ENCODE peak calls at places on chromosomes 4 and X, in ten cellular contexts. One of them, this sample, is unnamed.

GRCh38 chrX:19046343-19047215 is 62.7 kb upstream of the PHKA2 start:
- DNase-seq in left cardiac atrium: no peak
- DNase-seq in ELR: peak; percentile 57
- DNase-seq in naive thymus-derived CD4-positive, alpha-beta T cell: no peak
- DNase-seq in neuronal stem cell: no peak
- DNase-seq in fibroblast of mammary gland: peak; percentile 68
- DNase-seq in DMS153: no peak
- DNase-seq in H9: no peak
- DNase-seq in left kidney: no peak
- DNase-seq in activated T-helper 1 cell treated with anti-CD3 and anti-CD28 coated beads, Interleukin-2, amount 50 U/mL, for 16 hours: no peak
- DNase-seq in this sample: peak; percentile 18

GRCh38 chr4:183175631-183176232 is 76.7 kb downstream of the WWC2 start:
- DNase-seq in DMS153: no peak
- DNase-seq in activated T-helper 1 cell treated with anti-CD3 and anti-CD28 coated beads, Interleukin-2, amount 50 U/mL, for 16 hours: no peak
- DNase-seq in fibroblast of mammary gland: no peak
- DNase-seq in H9: no peak
- DNase-seq in left kidney: peak; percentile 57
- DNase-seq in ELR: peak; percentile 64
- DNase-seq in naive thymus-derived CD4-positive, alpha-beta T cell: no peak
- DNase-seq in left cardiac atrium: no peak
- DNase-seq in neuronal stem cell: no peak
- DNase-seq in this sample: no peak

GRCh38 chr4:100095729-100096595 is 94.3 kb downstream of the DDIT4L start:
- DNase-seq in neuronal stem cell: peak; percentile 31
- DNase-seq in DMS153: peak; percentile 71
- DNase-seq in naive thymus-derived CD4-positive, alpha-beta T cell: peak; percentile 40
- DNase-seq in fibroblast of mammary gland: peak; percentile 86
- DNase-seq in ELR: peak; percentile 82
- DNase-seq in left kidney: peak; percentile 80
- DNase-seq in left cardiac atrium: peak; percentile 78
- DNase-seq in H9: peak; percentile 73
- DNase-seq in activated T-helper 1 cell treated with anti-CD3 and anti-CD28 coated beads, Interleukin-2, amount 50 U/mL, for 16 hours: peak; percentile 13
- DNase-seq in this sample: peak; percentile 55

GRCh38 chrX:1600406-1601050 is 9.1 kb downstream of the AKAP17A start:
- DNase-seq in fibroblast of mammary gland: no peak
- DNase-seq in DMS153: no peak
- DNase-seq in activated T-helper 1 cell treated with anti-CD3 and anti-CD28 coated beads, Interleukin-2, amount 50 U/mL, for 16 hours: no peak
- DNase-seq in left kidney: no peak
- DNase-seq in left cardiac atrium: no peak
- DNase-seq in ELR: no peak
- DNase-seq in naive thymus-derived CD4-positive, alpha-beta T cell: no peak
- DNase-seq in H9: no peak
- DNase-seq in neuronal stem cell: no peak
- DNase-seq in this sample: no peak

GRCh38 chr4:56757270-56757746 is 64.2 kb downstream of the SPINK2 start:
- DNase-seq in neuronal stem cell: no peak
- DNase-seq in left kidney: peak; percentile 66
- DNase-seq in fibroblast of mammary gland: peak; percentile 87
- DNase-seq in activated T-helper 1 cell treated with anti-CD3 and anti-CD28 coated beads, Interleukin-2, amount 50 U/mL, for 16 hours: peak; percentile 5
- DNase-seq in naive thymus-derived CD4-positive, alpha-beta T cell: no peak
- DNase-seq in DMS153: no peak
- DNase-seq in ELR: peak; percentile 87
- DNase-seq in H9: no peak
- DNase-seq in left cardiac atrium: no peak
- DNase-seq in this sample: no peak

GRCh38 chr4:6402566-6403399 is 69.6 kb downstream of the PPP2R2C start:
- DNase-seq in left cardiac atrium: no peak
- DNase-seq in naive thymus-derived CD4-positive, alpha-beta T cell: no peak
- DNase-seq in fibroblast of mammary gland: no peak
- DNase-seq in activated T-helper 1 cell treated with anti-CD3 and anti-CD28 coated beads, Interleukin-2, amount 50 U/mL, for 16 hours: no peak
- DNase-seq in left kidney: peak; percentile 29
- DNase-seq in ELR: no peak
- DNase-seq in H9: peak; percentile 56
- DNase-seq in neuronal stem cell: no peak
- DNase-seq in DMS153: no peak
- DNase-seq in this sample: no peak

GRCh38 chr4:177554966-177555574 is 112.8 kb upstream of the AGA start:
- DNase-seq in ELR: peak; percentile 47
- DNase-seq in H9: no peak
- DNase-seq in left kidney: peak; percentile 48
- DNase-seq in naive thymus-derived CD4-positive, alpha-beta T cell: peak; percentile 13
- DNase-seq in left cardiac atrium: no peak
- DNase-seq in neuronal stem cell: peak; percentile 12
- DNase-seq in fibroblast of mammary gland: peak; percentile 46
- DNase-seq in DMS153: no peak
- DNase-seq in activated T-helper 1 cell treated with anti-CD3 and anti-CD28 coated beads, Interleukin-2, amount 50 U/mL, for 16 hours: no peak
- DNase-seq in this sample: no peak

GRCh38 chr4:55078987-55079386 is 46.4 kb downstream of the KDR start:
- DNase-seq in H9: no peak
- DNase-seq in fibroblast of mammary gland: peak; percentile 87
- DNase-seq in naive thymus-derived CD4-positive, alpha-beta T cell: no peak
- DNase-seq in left cardiac atrium: peak; percentile 81
- DNase-seq in DMS153: no peak
- DNase-seq in left kidney: no peak
- DNase-seq in activated T-helper 1 cell treated with anti-CD3 and anti-CD28 coated beads, Interleukin-2, amount 50 U/mL, for 16 hours: no peak
- DNase-seq in ELR: peak; percentile 45
- DNase-seq in neuronal stem cell: no peak
- DNase-seq in this sample: no peak

GRCh38 chr4:85741921-85742591 is 267.1 kb downstream of the ARHGAP24 start:
- DNase-seq in left kidney: no peak
- DNase-seq in naive thymus-derived CD4-positive, alpha-beta T cell: no peak
- DNase-seq in fibroblast of mammary gland: no peak
- DNase-seq in DMS153: peak; percentile 79
- DNase-seq in activated T-helper 1 cell treated with anti-CD3 and anti-CD28 coated beads, Interleukin-2, amount 50 U/mL, for 16 hours: no peak
- DNase-seq in neuronal stem cell: no peak
- DNase-seq in H9: no peak
- DNase-seq in ELR: no peak
- DNase-seq in left cardiac atrium: peak; percentile 57
- DNase-seq in this sample: no peak

GRCh38 chr4:94678896-94679295 is 78.9 kb upstream of the BMPR1B start:
- DNase-seq in DMS153: no peak
- DNase-seq in left kidney: no peak
- DNase-seq in H9: no peak
- DNase-seq in neuronal stem cell: no peak
- DNase-seq in activated T-helper 1 cell treated with anti-CD3 and anti-CD28 coated beads, Interleukin-2, amount 50 U/mL, for 16 hours: no peak
- DNase-seq in ELR: peak; percentile 42
- DNase-seq in fibroblast of mammary gland: peak; percentile 16
- DNase-seq in naive thymus-derived CD4-positive, alpha-beta T cell: no peak
- DNase-seq in left cardiac atrium: no peak
- DNase-seq in this sample: no peak

This sample was measured in epithelial cell of prostate.